ENCODE peak calls at places on chromosomes 5 and 9, in seven cellular contexts. B is GM12878, I is SK-N-SH, R is GM12891, P is HepG2, O is K562, M is H1. W is an unnamed sample.

GRCh38 chr5:160926428-160926827 is 74.4 kb upstream of the ATP10B start:
- DNase-seq in B (no peak), P (no peak), M (no peak), R (no peak), O (no peak), I (no peak), W (no peak)

GRCh38 chr5:123505633-123506032 is 6.3 kb upstream of the CSNK1G3 start:
- DNase-seq in B (no peak), O (no peak), M (no peak), I (no peak), R (no peak), P (no peak), W (no peak)

GRCh38 chr5:108765647-108766046 is 17.9 kb downstream of the FER start:
- DNase-seq in R (no peak), I (no peak), O (no peak), P (no peak), B (no peak), M (no peak), W (no peak)

GRCh38 chr9:17117372-17117771 is 17.5 kb upstream of the CNTLN start:
- DNase-seq in B (no peak), O (no peak), P (no peak), M (no peak), R (no peak), I (no peak), W (no peak)

GRCh38 chr9:7033611-7034010 is 275.8 kb downstream of the KDM4C start:
- DNase-seq in R (no peak), I (no peak), M (no peak), P (no peak), O (no peak), B (no peak), W (no peak)

GRCh38 chr5:43039468-43040286 is 442 bp downstream of the ANXA2R start:
- DNase-seq in R (no peak), P (peak), B (no peak), O (peak), I (peak), M (peak), W (no peak)

GRCh38 chr5:52743970-52744369 is 43.7 kb upstream of the ITGA1 start:
- DNase-seq in B (no peak), R (no peak), P (no peak), I (no peak), O (no peak), M (no peak), W (no peak)

GRCh38 chr9:124206391-124206790 is 51.4 kb upstream of the NEK6 start:
- DNase-seq in O (no peak), P (no peak), R (no peak), B (no peak), M (no peak), I (no peak), W (no peak)

GRCh38 chr5:173812811-173813550 is 75.2 kb upstream of the CPEB4 start:
- DNase-seq in M (no peak), B (no peak), R (no peak), I (no peak), O (no peak), P (no peak), W (no peak)

GRCh38 chr9:12753931-12754330 is 20.9 kb upstream of the LURAP1L start:
- DNase-seq in M (no peak), R (no peak), B (no peak), I (no peak), O (no peak), P (no peak), W (no peak)

GRCh38 chr9:12775373-12775962 is 648 bp downstream of the LURAP1L start:
- DNase-seq in P (no peak), I (peak), R (no peak), B (no peak), M (peak), O (no peak), W (no peak)

GRCh38 chr5:150656191-150657132 is 4.6 kb upstream of the MYOZ3 start:
- DNase-seq in O (peak), R (peak), I (peak), M (peak), B (peak), P (peak), W (peak)

GRCh38 chr9:114370251-114370984 is 17.4 kb downstream of the AKNA start:
- DNase-seq in P (no peak), O (no peak), M (peak), R (no peak), I (no peak), B (no peak), W (no peak)

GRCh38 chr9:97905228-97905627 is 17.1 kb downstream of the TRMO start:
- DNase-seq in R (no peak), O (no peak), I (no peak), P (no peak), B (no peak), M (no peak), W (no peak)

GRCh38 chr9:126708178-126708577 is 94.5 kb downstream of the LMX1B start:
- DNase-seq in O (no peak), B (no peak), P (no peak), M (no peak), I (no peak), R (no peak), W (no peak)

GRCh38 chr9:134025606-134026541 is 593 bp downstream of the BRD3OS start:
- DNase-seq in O (peak), I (peak), M (peak), P (peak), R (peak), B (no peak), W (peak)

GRCh38 chr9:21104787-21105186 is 27.0 kb upstream of the IFNB1 start:
- DNase-seq in R (no peak), B (no peak), I (no peak), M (no peak), P (no peak), O (no peak), W (no peak)
- TF ChIP-seq TAF1 in R (no peak), B (no peak), I (no peak), M (no peak), P (no peak), O (no peak), W (no peak)

GRCh38 chr9:92589918-92590317 is 54.1 kb upstream of the ECM2 start:
- DNase-seq in M (no peak), I (no peak), O (no peak), P (no peak), R (no peak), B (no peak), W (no peak)

GRCh38 chr9:92592537-92592936 is 56.7 kb upstream of the ECM2 start:
- DNase-seq in O (no peak), B (no peak), R (no peak), M (no peak), I (no peak), P (no peak), W (no peak)

GRCh38 chr9:92592946-92593860 is 57.4 kb upstream of the ECM2 start:
- DNase-seq in M (no peak), R (no peak), B (no peak), O (no peak), I (no peak), P (no peak), W (no peak)

DNA sequence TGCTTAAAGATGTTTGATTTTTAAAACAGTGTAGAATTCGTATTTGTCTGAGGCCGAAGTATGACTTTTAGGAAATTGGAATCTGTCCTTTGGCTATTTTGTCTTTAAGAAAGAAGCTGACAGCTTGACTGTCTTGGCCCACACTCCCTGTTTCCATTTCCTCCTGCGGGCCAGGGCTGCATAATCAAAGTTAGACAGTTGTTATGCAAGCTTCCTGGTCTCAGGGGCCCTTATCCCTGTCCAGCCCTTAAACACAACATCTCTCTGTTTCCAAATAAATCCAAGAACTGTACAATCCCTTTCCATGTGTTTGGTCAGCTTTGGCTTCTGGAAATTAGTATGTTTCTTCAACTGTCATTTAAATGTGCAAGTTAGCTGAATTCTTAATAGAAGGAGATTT is 54.6 kb upstream of the ECM2 start:
- DNase-seq in M (no peak), R (no peak), B (no peak), P (no peak), I (no peak), O (no peak), W (no peak)
- TF ChIP-seq POLR2AphosphoS5 in M (no peak), R (no peak), B (no peak), P (no peak), I (no peak), O (no peak), W (no peak)

GRCh38 chr5:135005076-135005475 is 29.0 kb downstream of the PITX1 start:
- DNase-seq in O (no peak), R (no peak), P (no peak), B (no peak), M (no peak), I (peak), W (no peak)
- TF ChIP-seq TAF1 in O (no peak), R (no peak), P (no peak), B (no peak), M (no peak), I (no peak), W (no peak)

GRCh38 chr9:530681-531080 is 310.8 kb upstream of the DMRT1 start:
- DNase-seq in B (no peak), I (no peak), R (no peak), M (no peak), P (no peak), O (no peak), W (no peak)
- TF ChIP-seq POLR2AphosphoS5 in B (no peak), I (no peak), R (no peak), M (no peak), P (no peak), O (no peak), W (no peak)

GRCh38 chr5:68821056-68821455 is 272.8 kb upstream of the SLC30A5 start:
- DNase-seq in I (no peak), P (no peak), R (no peak), O (no peak), M (no peak), B (no peak), W (no peak)

GRCh38 chr5:68823301-68823700 is 270.5 kb upstream of the SLC30A5 start:
- DNase-seq in I (no peak), B (no peak), P (no peak), R (no peak), O (no peak), M (no peak), W (no peak)

GRCh38 chr5:68818870-68819269 is 274.9 kb upstream of the SLC30A5 start:
- DNase-seq in P (no peak), I (no peak), R (no peak), B (no peak), M (no peak), O (no peak), W (no peak)

DNA sequence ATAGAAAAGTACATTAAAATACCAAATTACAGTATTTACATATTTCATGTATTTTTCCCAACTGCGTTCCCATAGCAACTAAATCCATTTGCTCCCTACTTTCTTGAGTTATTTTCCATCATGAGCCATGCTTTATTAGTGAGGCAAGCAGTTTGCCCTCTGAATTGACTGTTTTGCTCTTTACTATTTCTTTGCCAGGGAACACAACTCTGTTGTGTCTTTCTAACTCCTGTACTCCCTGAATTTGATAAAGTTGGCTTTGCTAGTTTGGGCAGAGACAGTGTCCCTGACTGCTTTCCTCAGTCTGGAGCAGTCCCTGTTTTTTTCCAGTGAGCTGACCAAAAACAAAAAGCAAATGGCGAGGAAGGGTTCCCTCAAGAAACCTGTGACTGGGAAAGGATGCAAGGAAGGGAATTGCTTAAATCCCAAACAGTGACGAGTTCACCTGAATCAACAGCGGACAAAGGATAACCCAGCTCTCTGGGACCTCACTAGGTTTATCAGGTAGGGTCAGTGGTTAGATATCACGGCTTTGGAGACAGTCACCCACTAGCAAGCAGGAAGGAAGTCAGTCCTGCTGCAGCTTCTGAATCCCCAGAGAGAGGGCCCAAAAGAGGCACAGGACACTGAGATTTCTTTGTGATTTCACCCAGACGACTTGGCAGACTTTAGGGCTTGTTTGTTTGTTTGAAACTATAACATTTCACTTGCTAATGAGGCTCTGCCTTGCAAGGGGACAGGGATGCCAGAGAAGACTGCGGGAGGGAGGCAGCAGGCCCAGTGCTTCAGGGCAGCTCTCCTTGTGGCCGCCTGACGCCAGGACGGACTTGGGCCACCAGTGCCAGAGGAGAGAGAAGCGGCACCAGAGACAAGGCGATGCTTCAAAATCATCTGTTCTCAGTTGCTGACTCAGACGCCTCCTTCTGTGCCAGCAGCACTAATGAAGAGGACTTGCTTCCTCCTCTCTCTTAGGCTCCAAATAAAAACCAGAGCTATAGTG is 275.8 kb upstream of the SLC30A5 start:
- DNase-seq in P (no peak), R (no peak), O (no peak), M (peak), B (no peak), I (no peak), W (no peak)
- TF ChIP-seq TAF1 in P (no peak), R (no peak), O (no peak), M (no peak), B (no peak), I (no peak), W (no peak)

DNA sequence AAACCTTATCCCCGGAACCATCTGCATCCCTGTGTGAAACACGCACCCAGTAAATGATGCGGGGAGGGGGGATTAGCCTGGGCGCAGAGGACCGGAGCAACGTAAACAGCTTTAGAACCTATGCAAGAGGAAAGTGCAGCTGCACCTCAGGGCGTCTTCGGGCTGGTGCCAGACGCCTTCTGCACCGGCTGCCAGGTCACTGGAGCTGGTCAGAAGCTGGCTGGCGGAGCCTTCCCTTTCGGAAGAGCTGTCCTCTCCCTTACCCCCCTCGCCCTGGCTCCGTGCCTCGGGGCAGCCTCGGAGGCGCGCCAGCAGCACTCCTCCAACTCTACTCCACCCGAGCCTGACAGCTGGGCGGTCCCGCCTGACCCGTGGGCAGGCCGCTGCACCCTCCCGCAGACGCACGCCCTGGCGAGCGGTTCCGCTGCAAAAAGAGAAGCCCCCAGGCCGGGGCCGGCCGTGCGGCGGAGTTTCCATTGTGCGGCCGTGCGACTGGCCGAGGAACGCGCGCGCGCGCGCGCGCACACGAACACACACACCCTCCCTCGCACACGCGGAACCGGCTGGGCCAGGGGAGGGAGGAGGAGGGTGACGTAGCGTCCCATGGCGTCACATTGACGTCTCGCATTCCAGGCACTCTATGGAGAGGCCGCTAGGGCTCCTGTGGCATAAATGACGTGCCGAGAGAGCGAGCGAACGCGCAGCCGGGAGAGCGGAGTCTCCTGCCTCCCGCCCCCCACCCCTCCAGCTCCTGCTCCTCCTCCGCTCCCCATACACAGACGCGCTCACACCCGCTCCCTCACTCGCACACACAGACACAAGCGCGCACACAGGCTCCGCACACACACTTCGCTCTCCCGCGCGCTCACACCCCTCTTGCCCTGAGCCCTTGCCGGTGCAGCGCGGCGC is at the start of gene NR4A3:
- DNase-seq in B (peak), P (peak), R (peak), M (peak), O (peak), I (peak), W (peak)
- TF ChIP-seq POLR2AphosphoS5 in B (peak), P (no peak), R (no peak), M (no peak), O (peak), I (no peak), W (peak)

GRCh38 chr9:82601272-82601835 is 461.6 kb downstream of the RASEF start:
- DNase-seq in M (no peak), I (peak), R (no peak), O (no peak), B (no peak), P (peak), W (no peak)
- TF ChIP-seq TAF1 in M (no peak), I (no peak), R (no peak), O (no peak), B (no peak), P (no peak), W (no peak)

DNA sequence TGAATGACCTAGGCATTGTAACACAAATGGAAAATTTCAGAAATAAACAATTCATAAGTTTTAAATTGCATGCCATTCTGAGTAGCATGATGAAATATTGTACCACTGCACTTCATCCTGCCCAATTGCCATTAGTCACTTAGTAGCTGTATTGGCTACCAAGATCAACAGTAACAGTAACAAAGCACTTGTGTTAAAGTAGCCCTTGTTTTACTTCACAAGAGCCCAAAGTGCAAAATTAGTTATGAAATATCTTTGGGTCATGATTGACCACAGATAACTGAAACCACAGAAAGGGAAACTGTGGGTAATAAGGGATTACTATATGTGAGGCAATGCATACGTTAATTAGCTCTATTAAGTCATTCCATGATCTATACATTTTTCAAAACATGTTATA is 33.3 kb upstream of the RORB start:
- DNase-seq in I (no peak), M (no peak), O (no peak), R (no peak), B (no peak), P (peak), W (no peak)
- TF ChIP-seq POLR2AphosphoS5 in I (no peak), M (no peak), O (no peak), R (no peak), B (no peak), P (no peak), W (no peak)